ENCODE peak calls at places on chromosomes 6 and 20, in nine cellular contexts. One of them, this sample, is unnamed.

GRCh38 chr6:9999806-10000205 is 415.1 kb downstream of the TFAP2A start:
- DNase-seq in lower lobe of right lung: no peak
- DNase-seq in upper lobe of right lung: no peak
- DNase-seq in HCT116: no peak
- DNase-seq in brain microvascular endothelial cell: no peak
- DNase-seq in OCI-LY7: no peak
- DNase-seq in psoas muscle: no peak
- DNase-seq in AG04450: no peak
- DNase-seq in foreskin fibroblast: no peak
- DNase-seq in this sample: no peak

GRCh38 chr20:49199729-49200293 is 11.7 kb upstream of the STAU1 start:
- DNase-seq in AG04450: no peak
- DNase-seq in upper lobe of right lung: peak
- DNase-seq in HCT116: no peak
- DNase-seq in lower lobe of right lung: no peak
- DNase-seq in foreskin fibroblast: no peak
- DNase-seq in OCI-LY7: no peak
- DNase-seq in psoas muscle: no peak
- DNase-seq in brain microvascular endothelial cell: no peak
- DNase-seq in this sample: no peak

GRCh38 chr20:34943808-34944568 is 11.6 kb downstream of the GSS start:
- DNase-seq in lower lobe of right lung: no peak
- DNase-seq in foreskin fibroblast: no peak
- DNase-seq in AG04450: no peak
- DNase-seq in psoas muscle: no peak
- DNase-seq in HCT116: peak
- DNase-seq in brain microvascular endothelial cell: no peak
- DNase-seq in upper lobe of right lung: no peak
- DNase-seq in OCI-LY7: no peak
- DNase-seq in this sample: no peak

GRCh38 chr6:156582509-156582992 is 194.6 kb upstream of the ARID1B start:
- DNase-seq in psoas muscle: no peak
- DNase-seq in brain microvascular endothelial cell: no peak
- DNase-seq in HCT116: no peak
- DNase-seq in OCI-LY7: peak
- DNase-seq in upper lobe of right lung: no peak
- DNase-seq in lower lobe of right lung: no peak
- DNase-seq in AG04450: no peak
- DNase-seq in foreskin fibroblast: no peak
- DNase-seq in this sample: no peak

GRCh38 chr6:137692806-137693205 is 174.3 kb upstream of the TNFAIP3 start:
- DNase-seq in brain microvascular endothelial cell: peak
- DNase-seq in HCT116: no peak
- DNase-seq in foreskin fibroblast: peak
- DNase-seq in lower lobe of right lung: no peak
- DNase-seq in AG04450: no peak
- DNase-seq in upper lobe of right lung: no peak
- DNase-seq in psoas muscle: no peak
- DNase-seq in OCI-LY7: no peak
- DNase-seq in this sample: no peak

GRCh38 chr6:17938885-17939284 is 48.5 kb downstream of the KIF13A start:
- DNase-seq in AG04450: no peak
- DNase-seq in psoas muscle: no peak
- DNase-seq in lower lobe of right lung: no peak
- DNase-seq in brain microvascular endothelial cell: no peak
- DNase-seq in upper lobe of right lung: no peak
- DNase-seq in OCI-LY7: no peak
- DNase-seq in HCT116: no peak
- DNase-seq in foreskin fibroblast: peak
- DNase-seq in this sample: no peak

GRCh38 chr20:17611540-17612286 is 41.8 kb downstream of the DSTN start:
- DNase-seq in AG04450: no peak
- DNase-seq in upper lobe of right lung: peak
- DNase-seq in foreskin fibroblast: no peak
- DNase-seq in HCT116: peak
- DNase-seq in psoas muscle: no peak
- DNase-seq in OCI-LY7: peak
- DNase-seq in lower lobe of right lung: peak
- DNase-seq in brain microvascular endothelial cell: no peak
- DNase-seq in this sample: peak

GRCh38 chr20:1373614-1374013 is 19.2 kb downstream of the FKBP1A start:
- DNase-seq in AG04450: no peak
- DNase-seq in HCT116: no peak
- DNase-seq in OCI-LY7: no peak
- DNase-seq in upper lobe of right lung: no peak
- DNase-seq in psoas muscle: no peak
- DNase-seq in lower lobe of right lung: no peak
- DNase-seq in foreskin fibroblast: no peak
- DNase-seq in brain microvascular endothelial cell: no peak
- DNase-seq in this sample: no peak

GRCh38 chr20:47464380-47465101 is 37.1 kb upstream of the NCOA3 start:
- DNase-seq in foreskin fibroblast: peak
- DNase-seq in OCI-LY7: no peak
- DNase-seq in lower lobe of right lung: no peak
- DNase-seq in brain microvascular endothelial cell: peak
- DNase-seq in upper lobe of right lung: no peak
- DNase-seq in HCT116: peak
- DNase-seq in psoas muscle: peak
- DNase-seq in AG04450: peak
- DNase-seq in this sample: peak

GRCh38 chr20:21609221-21609620 is 95.4 kb upstream of the NKX2-2 start:
- DNase-seq in foreskin fibroblast: no peak
- DNase-seq in upper lobe of right lung: no peak
- DNase-seq in AG04450: no peak
- DNase-seq in brain microvascular endothelial cell: no peak
- DNase-seq in OCI-LY7: no peak
- DNase-seq in psoas muscle: no peak
- DNase-seq in lower lobe of right lung: no peak
- DNase-seq in HCT116: no peak
- DNase-seq in this sample: no peak

GRCh38 chr20:32465092-32465900 is 107.2 kb downstream of the ASXL1 start:
- DNase-seq in foreskin fibroblast: peak
- DNase-seq in AG04450: no peak
- DNase-seq in HCT116: no peak
- DNase-seq in brain microvascular endothelial cell: peak
- DNase-seq in psoas muscle: peak
- DNase-seq in lower lobe of right lung: peak
- DNase-seq in upper lobe of right lung: peak
- DNase-seq in OCI-LY7: no peak
- DNase-seq in this sample: no peak
- TF ChIP-seq CTCF in foreskin fibroblast: no peak
- TF ChIP-seq CTCF in AG04450: no peak
- TF ChIP-seq CTCF in HCT116: no peak
- TF ChIP-seq CTCF in brain microvascular endothelial cell: no peak
- TF ChIP-seq CTCF in psoas muscle: no peak
- TF ChIP-seq CTCF in lower lobe of right lung: no peak
- TF ChIP-seq CTCF in upper lobe of right lung: no peak
- TF ChIP-seq CTCF in OCI-LY7: no peak
- TF ChIP-seq CTCF in this sample: no peak

DNA sequence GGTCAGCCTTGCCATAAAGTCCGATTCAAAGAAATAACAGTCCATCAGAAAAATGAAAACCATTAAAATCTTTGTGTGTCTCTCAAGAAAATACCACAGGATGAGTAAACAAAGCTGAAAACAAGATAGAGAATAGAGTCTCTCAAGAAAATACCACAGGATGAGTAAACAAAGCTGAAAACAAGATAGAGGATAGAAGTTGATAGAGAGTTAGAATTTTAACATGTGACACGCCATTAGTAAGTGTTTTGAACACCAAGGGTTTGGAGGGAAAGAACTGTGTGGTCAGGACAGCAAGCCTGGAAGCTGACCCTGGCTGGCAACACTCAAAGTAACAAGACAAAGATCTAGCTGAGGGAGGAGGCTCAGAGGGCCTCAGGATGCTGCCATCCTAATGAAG is 43.9 kb upstream of the PRND start:
- DNase-seq in lower lobe of right lung: no peak
- DNase-seq in foreskin fibroblast: no peak
- DNase-seq in psoas muscle: no peak
- DNase-seq in brain microvascular endothelial cell: no peak
- DNase-seq in OCI-LY7: no peak
- DNase-seq in HCT116: no peak
- DNase-seq in upper lobe of right lung: no peak
- DNase-seq in AG04450: no peak
- DNase-seq in this sample: no peak
- H3K4me3 ChIP-seq in lower lobe of right lung: no peak
- H3K4me3 ChIP-seq in foreskin fibroblast: no peak
- H3K4me3 ChIP-seq in psoas muscle: no peak
- H3K4me3 ChIP-seq in brain microvascular endothelial cell: no peak
- H3K4me3 ChIP-seq in OCI-LY7: no peak
- H3K4me3 ChIP-seq in HCT116: no peak
- H3K4me3 ChIP-seq in upper lobe of right lung: no peak
- H3K4me3 ChIP-seq in AG04450: no peak
- H3K4me3 ChIP-seq in this sample: no peak

GRCh38 chr6:163948250-163948649 is 533.7 kb downstream of the QKI start:
- DNase-seq in lower lobe of right lung: no peak
- DNase-seq in upper lobe of right lung: no peak
- DNase-seq in psoas muscle: no peak
- DNase-seq in AG04450: no peak
- DNase-seq in brain microvascular endothelial cell: no peak
- DNase-seq in OCI-LY7: no peak
- DNase-seq in foreskin fibroblast: no peak
- DNase-seq in HCT116: no peak
- DNase-seq in this sample: no peak
- TF ChIP-seq CTCF in lower lobe of right lung: no peak
- TF ChIP-seq CTCF in upper lobe of right lung: no peak
- TF ChIP-seq CTCF in psoas muscle: no peak
- TF ChIP-seq CTCF in AG04450: no peak
- TF ChIP-seq CTCF in brain microvascular endothelial cell: no peak
- TF ChIP-seq CTCF in OCI-LY7: no peak
- TF ChIP-seq CTCF in foreskin fibroblast: no peak
- TF ChIP-seq CTCF in HCT116: no peak
- TF ChIP-seq CTCF in this sample: no peak

GRCh38 chr6:138857792-138858191 is 61.9 kb downstream of the ECT2L start:
- DNase-seq in brain microvascular endothelial cell: no peak
- DNase-seq in AG04450: no peak
- DNase-seq in psoas muscle: no peak
- DNase-seq in upper lobe of right lung: no peak
- DNase-seq in foreskin fibroblast: no peak
- DNase-seq in lower lobe of right lung: no peak
- DNase-seq in HCT116: no peak
- DNase-seq in OCI-LY7: no peak
- DNase-seq in this sample: no peak
- H3K4me3 ChIP-seq in brain microvascular endothelial cell: no peak
- H3K4me3 ChIP-seq in AG04450: no peak
- H3K4me3 ChIP-seq in psoas muscle: no peak
- H3K4me3 ChIP-seq in upper lobe of right lung: no peak
- H3K4me3 ChIP-seq in foreskin fibroblast: no peak
- H3K4me3 ChIP-seq in lower lobe of right lung: no peak
- H3K4me3 ChIP-seq in HCT116: no peak
- H3K4me3 ChIP-seq in OCI-LY7: no peak
- H3K4me3 ChIP-seq in this sample: no peak

GRCh38 chr6:98036344-98036743 is 753.3 kb upstream of the MMS22L start:
- DNase-seq in foreskin fibroblast: no peak
- DNase-seq in OCI-LY7: no peak
- DNase-seq in brain microvascular endothelial cell: no peak
- DNase-seq in lower lobe of right lung: no peak
- DNase-seq in psoas muscle: no peak
- DNase-seq in HCT116: no peak
- DNase-seq in AG04450: no peak
- DNase-seq in upper lobe of right lung: no peak
- DNase-seq in this sample: no peak

GRCh38 chr6:98041072-98041471 is 758.1 kb upstream of the MMS22L start:
- DNase-seq in upper lobe of right lung: no peak
- DNase-seq in OCI-LY7: no peak
- DNase-seq in AG04450: no peak
- DNase-seq in brain microvascular endothelial cell: no peak
- DNase-seq in psoas muscle: no peak
- DNase-seq in HCT116: no peak
- DNase-seq in foreskin fibroblast: no peak
- DNase-seq in lower lobe of right lung: no peak
- DNase-seq in this sample: no peak

GRCh38 chr6:98039443-98039842 is 756.4 kb upstream of the MMS22L start:
- DNase-seq in psoas muscle: no peak
- DNase-seq in AG04450: no peak
- DNase-seq in OCI-LY7: no peak
- DNase-seq in upper lobe of right lung: no peak
- DNase-seq in foreskin fibroblast: no peak
- DNase-seq in HCT116: no peak
- DNase-seq in brain microvascular endothelial cell: no peak
- DNase-seq in lower lobe of right lung: no peak
- DNase-seq in this sample: no peak

GRCh38 chr6:98039876-98040605 is 757.0 kb upstream of the MMS22L start:
- DNase-seq in foreskin fibroblast: no peak
- DNase-seq in upper lobe of right lung: no peak
- DNase-seq in AG04450: no peak
- DNase-seq in HCT116: no peak
- DNase-seq in OCI-LY7: no peak
- DNase-seq in lower lobe of right lung: no peak
- DNase-seq in psoas muscle: no peak
- DNase-seq in brain microvascular endothelial cell: no peak
- DNase-seq in this sample: no peak

GRCh38 chr6:98037571-98037970 is 754.6 kb upstream of the MMS22L start:
- DNase-seq in lower lobe of right lung: no peak
- DNase-seq in foreskin fibroblast: no peak
- DNase-seq in brain microvascular endothelial cell: no peak
- DNase-seq in psoas muscle: no peak
- DNase-seq in AG04450: no peak
- DNase-seq in HCT116: no peak
- DNase-seq in upper lobe of right lung: no peak
- DNase-seq in OCI-LY7: no peak
- DNase-seq in this sample: no peak
- TF ChIP-seq CTCF in lower lobe of right lung: no peak
- TF ChIP-seq CTCF in foreskin fibroblast: no peak
- TF ChIP-seq CTCF in brain microvascular endothelial cell: peak
- TF ChIP-seq CTCF in psoas muscle: no peak
- TF ChIP-seq CTCF in AG04450: no peak
- TF ChIP-seq CTCF in HCT116: no peak
- TF ChIP-seq CTCF in upper lobe of right lung: no peak
- TF ChIP-seq CTCF in OCI-LY7: no peak
- TF ChIP-seq CTCF in this sample: no peak

GRCh38 chr6:27400877-27401642 is 12.5 kb downstream of the ZNF391 start:
- DNase-seq in brain microvascular endothelial cell: no peak
- DNase-seq in HCT116: no peak
- DNase-seq in OCI-LY7: no peak
- DNase-seq in foreskin fibroblast: no peak
- DNase-seq in upper lobe of right lung: no peak
- DNase-seq in lower lobe of right lung: no peak
- DNase-seq in AG04450: no peak
- DNase-seq in psoas muscle: no peak
- DNase-seq in this sample: no peak
- H3K4me3 ChIP-seq in brain microvascular endothelial cell: no peak
- H3K4me3 ChIP-seq in HCT116: no peak
- H3K4me3 ChIP-seq in OCI-LY7: no peak
- H3K4me3 ChIP-seq in foreskin fibroblast: no peak
- H3K4me3 ChIP-seq in upper lobe of right lung: no peak
- H3K4me3 ChIP-seq in lower lobe of right lung: no peak
- H3K4me3 ChIP-seq in AG04450: no peak
- H3K4me3 ChIP-seq in psoas muscle: no peak
- H3K4me3 ChIP-seq in this sample: no peak

GRCh38 chr20:62437430-62437829 is 10.1 kb upstream of the RBBP8NL start:
- DNase-seq in OCI-LY7: no peak
- DNase-seq in HCT116: no peak
- DNase-seq in AG04450: no peak
- DNase-seq in brain microvascular endothelial cell: no peak
- DNase-seq in foreskin fibroblast: no peak
- DNase-seq in psoas muscle: no peak
- DNase-seq in lower lobe of right lung: no peak
- DNase-seq in upper lobe of right lung: no peak
- DNase-seq in this sample: no peak
- TF ChIP-seq CTCF in OCI-LY7: no peak
- TF ChIP-seq CTCF in HCT116: no peak
- TF ChIP-seq CTCF in AG04450: no peak
- TF ChIP-seq CTCF in brain microvascular endothelial cell: no peak
- TF ChIP-seq CTCF in foreskin fibroblast: no peak
- TF ChIP-seq CTCF in psoas muscle: no peak
- TF ChIP-seq CTCF in lower lobe of right lung: no peak
- TF ChIP-seq CTCF in upper lobe of right lung: no peak
- TF ChIP-seq CTCF in this sample: no peak

This sample was measured in coronary artery.